ENCODE peak calls at places on chromosomes 6 and 20, in six cellular contexts. One of them, this sample, is unnamed.

GRCh38 chr6:119430820-119431219 is 81.3 kb upstream of the MAN1A1 start:
- DNase-seq in putamen: no peak
- DNase-seq in pancreas: no peak
- DNase-seq in GM23248: no peak
- DNase-seq in GM04504: no peak
- DNase-seq in EH: no peak
- DNase-seq in this sample: no peak

GRCh38 chr20:58471161-58471834 is 43.9 kb downstream of the APCDD1L start:
- DNase-seq in GM04504: no peak
- DNase-seq in putamen: no peak
- DNase-seq in EH: no peak
- DNase-seq in pancreas: no peak
- DNase-seq in GM23248: peak; percentile 6
- DNase-seq in this sample: peak; percentile 52

GRCh38 chr20:23629542-23630391 is 8.0 kb downstream of the CST3 start:
- DNase-seq in GM23248: no peak
- DNase-seq in pancreas: no peak
- DNase-seq in EH: no peak
- DNase-seq in putamen: no peak
- DNase-seq in GM04504: no peak
- DNase-seq in this sample: no peak

GRCh38 chr6:19691465-19692167 is 145.6 kb upstream of the ID4 start:
- DNase-seq in EH: no peak
- DNase-seq in pancreas: no peak
- DNase-seq in GM04504: no peak
- DNase-seq in putamen: peak; percentile 74
- DNase-seq in GM23248: peak; percentile 40
- DNase-seq in this sample: no peak

GRCh38 chr6:106275692-106276091 is 49.9 kb downstream of the ATG5 start:
- DNase-seq in GM23248: peak; percentile 47
- DNase-seq in putamen: no peak
- DNase-seq in GM04504: no peak
- DNase-seq in EH: peak; percentile 86
- DNase-seq in pancreas: no peak
- DNase-seq in this sample: no peak

GRCh38 chr20:21507275-21508229 is 6.3 kb downstream of the NKX2-2 start:
- DNase-seq in GM23248: no peak
- DNase-seq in GM04504: no peak
- DNase-seq in pancreas: no peak
- DNase-seq in putamen: no peak
- DNase-seq in EH: no peak
- DNase-seq in this sample: no peak

GRCh38 chr6:110419028-110419739 is 3.8 kb upstream of the DDO start:
- DNase-seq in GM23248: no peak
- DNase-seq in GM04504: no peak
- DNase-seq in EH: no peak
- DNase-seq in pancreas: no peak
- DNase-seq in putamen: no peak
- DNase-seq in this sample: no peak

GRCh38 chr6:110590821-110591351 is 114.5 kb upstream of the SLC22A16 start:
- DNase-seq in pancreas: no peak
- DNase-seq in EH: peak; percentile 64
- DNase-seq in GM23248: peak; percentile 41
- DNase-seq in GM04504: no peak
- DNase-seq in putamen: no peak
- DNase-seq in this sample: no peak

GRCh38 chr6:89411019-89411268 is 1.1 kb downstream of the RRAGD start:
- DNase-seq in pancreas: no peak
- DNase-seq in EH: no peak
- DNase-seq in GM04504: no peak
- DNase-seq in GM23248: peak; percentile 19
- DNase-seq in putamen: no peak
- DNase-seq in this sample: no peak

GRCh38 chr20:3759884-3760283 is 7.7 kb downstream of the ADISSP start:
- DNase-seq in GM23248: no peak
- DNase-seq in GM04504: no peak
- DNase-seq in EH: no peak
- DNase-seq in putamen: no peak
- DNase-seq in pancreas: no peak
- DNase-seq in this sample: no peak

GRCh38 chr6:139540276-139540675 is 165.8 kb upstream of the CITED2 start:
- DNase-seq in putamen: no peak
- DNase-seq in GM04504: peak; percentile 79
- DNase-seq in EH: peak; percentile 78
- DNase-seq in pancreas: no peak
- DNase-seq in GM23248: peak; percentile 88
- DNase-seq in this sample: no peak

GRCh38 chr6:77707603-77708002 is 54.8 kb downstream of the MEI4 start:
- DNase-seq in EH: no peak
- DNase-seq in GM23248: no peak
- DNase-seq in GM04504: no peak
- DNase-seq in pancreas: no peak
- DNase-seq in putamen: no peak
- DNase-seq in this sample: no peak

GRCh38 chr20:16391003-16391402 is 182.2 kb downstream of the KIF16B start:
- DNase-seq in EH: no peak
- DNase-seq in GM04504: no peak
- DNase-seq in GM23248: no peak
- DNase-seq in putamen: no peak
- DNase-seq in pancreas: no peak
- DNase-seq in this sample: no peak

GRCh38 chr6:15312500-15312899 is 66.6 kb downstream of the JARID2 start:
- DNase-seq in EH: peak; percentile 60
- DNase-seq in putamen: no peak
- DNase-seq in GM04504: no peak
- DNase-seq in GM23248: peak; percentile 49
- DNase-seq in pancreas: no peak
- DNase-seq in this sample: no peak

GRCh38 chr6:105291525-105291924 is 111.4 kb downstream of the PREP start:
- DNase-seq in putamen: no peak
- DNase-seq in GM04504: no peak
- DNase-seq in GM23248: no peak
- DNase-seq in pancreas: no peak
- DNase-seq in EH: no peak
- DNase-seq in this sample: no peak

GRCh38 chr6:4370066-4370465 is 234.7 kb upstream of the ECI2 start:
- DNase-seq in GM23248: peak; percentile 96
- DNase-seq in putamen: no peak
- DNase-seq in GM04504: peak; percentile 75
- DNase-seq in pancreas: no peak
- DNase-seq in EH: peak; percentile 97
- DNase-seq in this sample: no peak

GRCh38 chr6:46170357-46171289 is at the start of gene ENPP5:
- DNase-seq in pancreas: peak; percentile 94
- DNase-seq in EH: no peak
- DNase-seq in GM04504: no peak
- DNase-seq in putamen: peak; percentile 94
- DNase-seq in GM23248: peak; percentile 34
- DNase-seq in this sample: peak; percentile 92

GRCh38 chr20:47673671-47673955 is 111.7 kb downstream of the SULF2 start:
- DNase-seq in EH: no peak
- DNase-seq in putamen: no peak
- DNase-seq in GM23248: no peak
- DNase-seq in pancreas: no peak
- DNase-seq in GM04504: no peak
- DNase-seq in this sample: no peak

GRCh38 chr6:138004423-138005287 is 102.6 kb downstream of the PERP start:
- DNase-seq in EH: peak; percentile 46
- DNase-seq in GM23248: peak; percentile 49
- DNase-seq in GM04504: peak; percentile 5
- DNase-seq in pancreas: no peak
- DNase-seq in putamen: no peak
- DNase-seq in this sample: peak; percentile 16

GRCh38 chr20:51966296-51966971 is 164.1 kb upstream of the SALL4 start:
- DNase-seq in GM23248: peak; percentile 79
- DNase-seq in pancreas: peak; percentile 30
- DNase-seq in EH: peak; percentile 76
- DNase-seq in putamen: peak; percentile 10
- DNase-seq in GM04504: peak; percentile 45
- DNase-seq in this sample: peak; percentile 35

GRCh38 chr6:14016930-14017625 is 92.3 kb downstream of the RNF182 start:
- DNase-seq in GM04504: no peak
- DNase-seq in putamen: no peak
- DNase-seq in EH: no peak
- DNase-seq in GM23248: peak; percentile 35
- DNase-seq in pancreas: no peak
- DNase-seq in this sample: no peak

GRCh38 chr20:63553251-63553932 is 567 bp upstream of the FNDC11 start:
- DNase-seq in putamen: no peak
- DNase-seq in EH: peak; percentile 87
- DNase-seq in pancreas: peak; percentile 88
- DNase-seq in GM04504: peak; percentile 46
- DNase-seq in GM23248: peak; percentile 88
- DNase-seq in this sample: peak; percentile 89

GRCh38 chr6:147192278-147192911 is 11.8 kb upstream of the STXBP5 start:
- DNase-seq in putamen: no peak
- DNase-seq in EH: no peak
- DNase-seq in GM04504: no peak
- DNase-seq in GM23248: no peak
- DNase-seq in pancreas: no peak
- DNase-seq in this sample: no peak

GRCh38 chr6:12572884-12573824 is 143.4 kb upstream of the PHACTR1 start:
- DNase-seq in putamen: no peak
- DNase-seq in GM23248: peak; percentile 75
- DNase-seq in GM04504: peak; percentile 49
- DNase-seq in EH: peak; percentile 92
- DNase-seq in pancreas: no peak
- DNase-seq in this sample: no peak

GRCh38 chr6:76866091-76866490 is 597.2 kb downstream of the HTR1B start:
- DNase-seq in pancreas: no peak
- DNase-seq in GM23248: no peak
- DNase-seq in EH: peak; percentile 28
- DNase-seq in putamen: no peak
- DNase-seq in GM04504: no peak
- DNase-seq in this sample: no peak

GRCh38 chr6:1365701-1366100 is 23.7 kb upstream of the FOXF2 start:
- DNase-seq in GM23248: no peak
- DNase-seq in EH: peak; percentile 52
- DNase-seq in putamen: no peak
- DNase-seq in GM04504: no peak
- DNase-seq in pancreas: no peak
- DNase-seq in this sample: no peak

GRCh38 chr6:122673345-122673961 is 63.2 kb downstream of the PKIB start:
- DNase-seq in EH: no peak
- DNase-seq in GM23248: no peak
- DNase-seq in putamen: no peak
- DNase-seq in pancreas: no peak
- DNase-seq in GM04504: no peak
- DNase-seq in this sample: no peak

GRCh38 chr6:68343901-68344300 is 291.2 kb upstream of the ADGRB3 start:
- DNase-seq in EH: no peak
- DNase-seq in putamen: peak; percentile 27
- DNase-seq in GM23248: peak; percentile 1
- DNase-seq in pancreas: no peak
- DNase-seq in GM04504: no peak
- DNase-seq in this sample: no peak

GRCh38 chr20:17992224-17992637 is 23.4 kb downstream of the MGME1 start:
- DNase-seq in putamen: no peak
- DNase-seq in GM23248: no peak
- DNase-seq in pancreas: no peak
- DNase-seq in EH: no peak
- DNase-seq in GM04504: no peak
- DNase-seq in this sample: no peak

GRCh38 chr20:59043698-59044097 is 1.1 kb upstream of the PRELID3B start:
- DNase-seq in GM04504: no peak
- DNase-seq in EH: peak; percentile 56
- DNase-seq in GM23248: peak; percentile 71
- DNase-seq in pancreas: no peak
- DNase-seq in putamen: no peak
- DNase-seq in this sample: no peak

GRCh38 chr20:63775096-63775978 is 35.8 kb downstream of the SLC2A4RG start:
- DNase-seq in EH: peak; percentile 46
- DNase-seq in pancreas: peak; percentile 42
- DNase-seq in GM23248: peak; percentile 62
- DNase-seq in GM04504: no peak
- DNase-seq in putamen: peak; percentile 23
- DNase-seq in this sample: peak; percentile 31

GRCh38 chr20:18165553-18165952 is 27.9 kb downstream of the KAT14 start:
- DNase-seq in GM04504: no peak
- DNase-seq in pancreas: no peak
- DNase-seq in EH: no peak
- DNase-seq in putamen: no peak
- DNase-seq in GM23248: peak; percentile 1
- DNase-seq in this sample: no peak

GRCh38 chr6:168332020-168332419 is 12.4 kb upstream of the DACT2 start:
- DNase-seq in pancreas: no peak
- DNase-seq in GM23248: no peak
- DNase-seq in GM04504: no peak
- DNase-seq in EH: no peak
- DNase-seq in putamen: peak; percentile 47
- DNase-seq in this sample: no peak

GRCh38 chr6:94562846-94563245 is 1014.5 kb upstream of the MANEA start:
- DNase-seq in EH: no peak
- DNase-seq in pancreas: no peak
- DNase-seq in GM23248: no peak
- DNase-seq in putamen: no peak
- DNase-seq in GM04504: no peak
- DNase-seq in this sample: no peak

GRCh38 chr6:147586044-147586443 is 77.6 kb downstream of the SAMD5 start:
- DNase-seq in putamen: no peak
- DNase-seq in GM04504: no peak
- DNase-seq in pancreas: no peak
- DNase-seq in EH: peak; percentile 54
- DNase-seq in GM23248: peak; percentile 1
- DNase-seq in this sample: no peak

GRCh38 chr20:60123652-60124051 is 165.4 kb downstream of the CDH26 start:
- DNase-seq in EH: no peak
- DNase-seq in GM23248: no peak
- DNase-seq in putamen: no peak
- DNase-seq in GM04504: no peak
- DNase-seq in pancreas: no peak
- DNase-seq in this sample: no peak

This sample was measured in left colon.